ENCODE peak calls at places on chromosomes 6 and 20, in eight cellular contexts. W is G401; U is NCI-H1417; Z is H7; K is lung microvascular endothelial cell; H is RCC 7860; N is stimulated activated naive CD8-positive, alpha-beta T cell treated with anti-CD3 and anti-CD28 coated beads, Interleukin-15, Interleukin-2, amounts not matched to agents 100 U/mL and 50 U/mL, for 24 hours; D is iris pigment epithelial cell. O is an unnamed sample.

GRCh38 chr20:59222239-59222981 is 58.8 kb downstream of the ZNF831 start:
- DNase-seq in U (peak), D (peak), Z (peak), N (peak), H (no peak), W (peak), K (peak), O (peak)

GRCh38 chr6:3068329-3069223 is at the start of gene RIPK1:
- DNase-seq in N (peak), H (peak), Z (peak), U (peak), D (peak), K (peak), W (peak), O (peak)

GRCh38 chr6:46221221-46221793 is 50.5 kb upstream of the ENPP5 start:
- DNase-seq in N (no peak), Z (peak), W (peak), K (peak), D (peak), H (peak), U (peak), O (peak)

GRCh38 chr6:26575494-26575939 is 21.2 kb upstream of the ABT1 start:
- DNase-seq in K (no peak), N (no peak), H (peak), D (peak), Z (no peak), W (no peak), U (no peak), O (no peak)

GRCh38 chr20:24692429-24693190 is 223.2 kb downstream of the SYNDIG1 start:
- DNase-seq in U (no peak), N (no peak), H (no peak), K (no peak), D (no peak), Z (no peak), W (no peak), O (no peak)

GRCh38 chr6:169975701-169976100 is 224.3 kb downstream of the ERMARD start:
- DNase-seq in H (no peak), U (no peak), W (no peak), N (no peak), Z (no peak), K (no peak), D (no peak), O (no peak)

GRCh38 chr6:170288091-170288631 is 2.7 kb downstream of the DLL1 start:
- DNase-seq in N (no peak), W (no peak), K (no peak), D (no peak), H (no peak), U (no peak), Z (peak), O (no peak)

GRCh38 chr6:159693894-159694545 is 979 bp upstream of the SOD2 start:
- DNase-seq in D (peak), K (peak), W (peak), Z (peak), H (no peak), N (no peak), U (no peak), O (peak)

GRCh38 chr6:91149914-91150674 is 563.2 kb upstream of the MAP3K7 start:
- DNase-seq in D (peak), W (no peak), K (no peak), U (no peak), N (no peak), H (no peak), Z (no peak), O (no peak)

GRCh38 chr6:135159531-135159930 is 21.6 kb upstream of the MYB start:
- DNase-seq in H (peak), K (no peak), U (no peak), N (peak), W (no peak), D (no peak), Z (no peak), O (no peak)

GRCh38 chr6:147159536-147160374 is 44.5 kb upstream of the STXBP5 start:
- DNase-seq in U (no peak), H (no peak), Z (no peak), K (no peak), W (no peak), D (no peak), N (no peak), O (no peak)

GRCh38 chr6:32166411-32167061 is 2.1 kb downstream of the EGFL8 start:
- DNase-seq in H (no peak), N (no peak), U (no peak), K (no peak), D (no peak), W (no peak), Z (peak), O (no peak)

GRCh38 chr6:42970859-42971612 is 7.9 kb downstream of the PEX6 start:
- DNase-seq in Z (no peak), K (peak), W (no peak), D (peak), U (no peak), H (peak), N (peak), O (peak)

GRCh38 chr20:56829788-56830385 is 200.8 kb downstream of the TFAP2C start:
- DNase-seq in U (no peak), H (no peak), Z (peak), D (no peak), W (no peak), K (no peak), N (no peak), O (no peak)

GRCh38 chr6:143136647-143137046 is 76.0 kb downstream of the AIG1 start:
- DNase-seq in D (no peak), N (no peak), Z (peak), U (no peak), K (no peak), W (peak), H (no peak), O (no peak)

GRCh38 chr6:21556968-21557721 is 36.4 kb upstream of the SOX4 start:
- DNase-seq in Z (no peak), N (no peak), D (peak), W (no peak), H (no peak), K (peak), U (no peak), O (no peak)

GRCh38 chr20:63253438-63254236 is 626 bp downstream of the NKAIN4 start:
- DNase-seq in K (no peak), Z (peak), U (no peak), W (no peak), D (no peak), H (no peak), N (no peak), O (no peak)

GRCh38 chr6:12973302-12973865 is 256.8 kb downstream of the PHACTR1 start:
- DNase-seq in Z (no peak), D (peak), W (no peak), N (no peak), H (no peak), K (peak), U (no peak), O (peak)

GRCh38 chr6:28005975-28006374 is 48.9 kb downstream of the OR2B6 start:
- DNase-seq in W (no peak), U (no peak), K (no peak), N (no peak), Z (no peak), D (no peak), H (no peak), O (no peak)

GRCh38 chr20:438581-439469 is 23.5 kb downstream of the TBC1D20 start:
- DNase-seq in W (no peak), U (no peak), N (peak), D (no peak), Z (no peak), H (no peak), K (peak), O (no peak)

GRCh38 chr6:151325075-151326050 is 66.0 kb downstream of the ZBTB2 start:
- DNase-seq in D (peak), W (peak), N (peak), H (peak), Z (peak), U (no peak), K (peak), O (no peak)

GRCh38 chr20:11409526-11409925 is 508.2 kb upstream of the BTBD3 start:
- DNase-seq in N (no peak), H (no peak), D (no peak), Z (no peak), U (no peak), W (no peak), K (no peak), O (no peak)

GRCh38 chr20:25148181-25148981 is 47.1 kb upstream of the ENTPD6 start:
- DNase-seq in Z (peak), K (peak), W (peak), N (peak), H (no peak), U (no peak), D (peak), O (no peak)

GRCh38 chr6:12963566-12963965 is 247.0 kb downstream of the PHACTR1 start:
- DNase-seq in N (no peak), D (no peak), W (no peak), H (no peak), Z (no peak), K (peak), U (no peak), O (no peak)

GRCh38 chr6:13141392-13141791 is 186.9 kb downstream of the TBC1D7 start:
- DNase-seq in D (no peak), H (no peak), K (no peak), Z (no peak), W (no peak), U (no peak), N (no peak), O (no peak)

GRCh38 chr20:54067606-54068174 is 2.7 kb downstream of the BCAS1 start:
- DNase-seq in H (peak), D (peak), K (no peak), W (no peak), N (no peak), U (no peak), Z (peak), O (peak)

GRCh38 chr6:139879823-139880356 is 505.4 kb upstream of the CITED2 start:
- DNase-seq in H (no peak), D (peak), Z (no peak), W (no peak), N (no peak), K (peak), U (no peak), O (no peak)